ENCODE peak calls at places on chromosome 5, in seven cellular contexts. P is mammary epithelial cell, G is cardiac muscle cell, Y is choroid plexus epithelial cell, Z is Panc1, W is endothelial cell, B is BE2C. C is an unnamed sample.
A peak's percentile ranks its signal among the peaks of the same experiment; 100 is the strongest.

GRCh38 chr5:141409598-141410306 is 1.9 kb downstream of the PCDHGB6 start:
- DNase-seq in P (no peak), G (no peak), Y (no peak), Z (no peak), W (no peak), B (no peak), C (no peak)

GRCh38 chr5:31153523-31153922 is 40.0 kb upstream of the CDH6 start:
- DNase-seq in P (no peak), G (peak; percentile 80), Y (peak; percentile 80), Z (no peak), W (no peak), B (no peak), C (no peak)

GRCh38 chr5:134638760-134639201 is 6.2 kb upstream of the SAR1B start:
- DNase-seq in P (no peak), G (no peak), Y (no peak), Z (no peak), W (no peak), B (no peak), C (no peak)

GRCh38 chr5:146151970-146152369 is 30.5 kb downstream of the LARS1 start:
- DNase-seq in P (no peak), G (no peak), Y (no peak), Z (no peak), W (no peak), B (no peak), C (no peak)

GRCh38 chr5:55777332-55777731 is 39.5 kb downstream of the DDX4 start:
- DNase-seq in P (no peak), G (no peak), Y (no peak), Z (no peak), W (no peak), B (no peak), C (no peak)

GRCh38 chr5:68435611-68436010 is 220.1 kb downstream of the PIK3R1 start:
- DNase-seq in P (no peak), G (no peak), Y (no peak), Z (no peak), W (no peak), B (no peak), C (no peak)

GRCh38 chr5:77204967-77205366 is 5.5 kb upstream of the PDE8B start:
- DNase-seq in P (no peak), G (no peak), Y (peak; percentile 33), Z (no peak), W (no peak), B (no peak), C (no peak)

GRCh38 chr5:158435161-158435616 is 576.2 kb upstream of the CLINT1 start:
- DNase-seq in P (peak; percentile 70), G (no peak), Y (peak; percentile 41), Z (no peak), W (no peak), B (no peak), C (no peak)

GRCh38 chr5:6962256-6962655 is 249.0 kb downstream of the TENT4A start:
- DNase-seq in P (no peak), G (no peak), Y (no peak), Z (no peak), W (no peak), B (no peak), C (peak; percentile 24)

GRCh38 chr5:109844695-109845094 is 155.0 kb downstream of the MAN2A1 start:
- DNase-seq in P (peak; percentile 45), G (peak; percentile 42), Y (peak; percentile 87), Z (no peak), W (no peak), B (no peak), C (no peak)

GRCh38 chr5:73273379-73274050 is 100.5 kb downstream of the TMEM174 start:
- DNase-seq in P (no peak), G (no peak), Y (no peak), Z (no peak), W (no peak), B (no peak), C (no peak)

GRCh38 chr5:174418809-174419522 is 305.4 kb upstream of the MSX2 start:
- DNase-seq in P (peak; percentile 7), G (peak; percentile 33), Y (no peak), Z (no peak), W (no peak), B (peak; percentile 36), C (no peak)

GRCh38 chr5:150599917-150600511 is 40.4 kb upstream of the SYNPO start:
- DNase-seq in P (peak; percentile 94), G (peak; percentile 88), Y (peak; percentile 79), Z (no peak), W (no peak), B (peak; percentile 94), C (no peak)

GRCh38 chr5:33745101-33745770 is 146.6 kb downstream of the ADAMTS12 start:
- DNase-seq in P (no peak), G (no peak), Y (no peak), Z (no peak), W (no peak), B (no peak), C (no peak)

GRCh38 chr5:38465045-38465444 is 91.4 kb downstream of the LIFR start:
- DNase-seq in P (no peak), G (no peak), Y (peak; percentile 82), Z (no peak), W (no peak), B (no peak), C (no peak)

GRCh38 chr5:9343146-9343850 is 202.6 kb downstream of the SEMA5A start:
- DNase-seq in P (peak; percentile 57), G (no peak), Y (peak; percentile 73), Z (no peak), W (no peak), B (no peak), C (no peak)

GRCh38 chr5:147509041-147509709 is 693 bp downstream of the DPYSL3 start:
- DNase-seq in P (peak; percentile 19), G (peak; percentile 32), Y (peak; percentile 18), Z (no peak), W (peak; percentile 29), B (peak; percentile 47), C (peak; percentile 45)

GRCh38 chr5:50691399-50692016 is 25.1 kb downstream of the PARP8 start:
- DNase-seq in P (no peak), G (no peak), Y (no peak), Z (no peak), W (no peak), B (no peak), C (no peak)

GRCh38 chr5:98498028-98498427 is 275.4 kb upstream of the RGMB start:
- DNase-seq in P (no peak), G (no peak), Y (no peak), Z (no peak), W (no peak), B (no peak), C (no peak)

GRCh38 chr5:85304524-85304923 is 919.8 kb upstream of the EDIL3 start:
- DNase-seq in P (no peak), G (no peak), Y (no peak), Z (no peak), W (no peak), B (no peak), C (no peak)

GRCh38 chr5:33364406-33364805 is 76.4 kb upstream of the TARS1 start:
- DNase-seq in P (no peak), G (no peak), Y (peak; percentile 11), Z (no peak), W (no peak), B (no peak), C (no peak)

GRCh38 chr5:168291961-168292782 is 727 bp downstream of the WWC1 start:
- DNase-seq in P (no peak), G (peak; percentile 13), Y (no peak), Z (no peak), W (peak; percentile 35), B (peak; percentile 34), C (peak; percentile 58)

GRCh38 chr5:168290902-168291280 is 554 bp upstream of the WWC1 start:
- DNase-seq in P (no peak), G (no peak), Y (no peak), Z (no peak), W (no peak), B (no peak), C (no peak)

GRCh38 chr5:168292783-168293696 is 1.6 kb downstream of the WWC1 start:
- DNase-seq in P (no peak), G (no peak), Y (no peak), Z (no peak), W (no peak), B (no peak), C (no peak)

GRCh38 chr5:168288349-168289245 is 2.8 kb upstream of the WWC1 start:
- DNase-seq in P (peak; percentile 94), G (no peak), Y (no peak), Z (peak; percentile 51), W (no peak), B (no peak), C (no peak)

DNA sequence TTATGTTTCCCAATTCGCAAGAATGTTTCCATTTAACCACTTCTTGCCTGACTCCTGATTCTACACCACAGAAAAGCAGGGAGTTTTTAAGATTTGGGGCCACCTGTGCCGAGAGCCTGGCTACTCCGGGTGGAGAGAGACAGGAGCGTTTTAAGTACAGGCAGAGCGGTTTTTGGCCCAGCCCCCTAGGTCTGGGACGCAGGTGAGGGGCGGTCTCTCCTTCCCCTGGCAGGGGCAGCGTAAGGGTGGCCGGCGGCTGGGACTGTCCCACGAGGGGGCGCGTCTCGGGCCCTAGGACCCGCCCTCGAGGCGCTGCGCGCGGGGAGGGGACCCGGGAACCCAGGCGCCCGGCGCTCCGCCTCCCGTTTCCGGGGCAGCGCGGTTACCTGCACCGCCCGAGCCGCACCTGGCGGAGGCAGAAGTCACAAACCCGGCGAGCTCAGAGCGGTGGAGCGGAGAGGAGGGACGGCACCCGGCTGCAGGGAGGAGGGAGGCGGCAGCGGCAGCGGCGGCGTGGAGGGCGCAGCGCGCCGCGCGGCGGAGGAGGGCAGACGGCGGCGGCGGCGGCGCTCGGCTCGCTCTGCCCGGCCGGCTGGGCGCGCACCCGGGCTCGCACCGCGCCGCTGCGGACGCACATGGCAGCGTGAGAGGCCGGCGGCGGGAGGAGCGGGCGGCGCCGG is at the start of gene WWC1:
- DNase-seq in P (peak; percentile 84), G (peak; percentile 53), Y (peak; percentile 29), Z (no peak), W (peak; percentile 53), B (peak; percentile 57), C (peak; percentile 71)
- TF ChIP-seq CTCF in P (no peak), G (peak; percentile 28), Y (no peak), Z (peak; percentile 52), W (no peak), B (peak; percentile 12), C (no peak)

GRCh38 chr5:152443935-152444334 is 38.9 kb upstream of the NMUR2 start:
- DNase-seq in P (no peak), G (no peak), Y (no peak), Z (no peak), W (no peak), B (no peak), C (no peak)
- TF ChIP-seq CTCF in P (no peak), G (no peak), Y (no peak), Z (no peak), W (no peak), B (no peak), C (peak; percentile 24)

GRCh38 chr5:127934791-127935256 is 148.7 kb upstream of the SLC12A2 start:
- DNase-seq in P (peak; percentile 97), G (peak; percentile 60), Y (peak; percentile 65), Z (peak; percentile 95), W (no peak), B (no peak), C (no peak)
- TF ChIP-seq CTCF in P (no peak), G (no peak), Y (peak; percentile 8), Z (peak; percentile 14), W (no peak), B (no peak), C (no peak)

DNA sequence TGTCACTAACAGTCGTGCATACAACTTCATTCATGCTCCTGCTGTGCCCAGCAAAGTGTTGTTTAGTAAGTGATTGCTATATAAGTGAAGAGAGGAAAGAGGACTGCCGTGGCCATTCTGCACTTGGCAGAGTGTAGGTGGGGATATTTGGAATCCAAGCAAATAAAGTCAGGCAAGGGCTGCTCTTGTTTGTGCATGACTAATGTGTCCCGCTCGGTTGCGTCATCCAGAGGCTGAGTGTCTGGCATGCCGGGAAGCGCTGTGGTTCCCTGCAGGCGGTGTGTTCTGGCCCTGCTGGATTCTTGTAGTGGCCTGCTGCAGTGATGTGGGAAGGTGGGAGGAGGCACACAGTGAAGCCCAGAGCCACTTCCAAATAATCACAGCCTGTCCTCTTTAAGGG is 136.9 kb upstream of the ANKH start:
- DNase-seq in P (peak; percentile 96), G (peak; percentile 98), Y (peak; percentile 99), Z (peak; percentile 95), W (no peak), B (peak; percentile 76), C (peak; percentile 29)
- TF ChIP-seq CTCF in P (no peak), G (no peak), Y (peak; percentile 23), Z (no peak), W (no peak), B (no peak), C (no peak)

C was measured in glutamatergic neuron.